ENCODE peak calls at places on chromosomes 7 and 10, in seven cellular contexts. One of them, this sample, is unnamed.

GRCh38 chr7:106205621-106206222 is 79.1 kb downstream of the NAMPT start:
- DNase-seq in astrocyte of the hippocampus: no peak
- DNase-seq in SK-N-DZ: no peak
- DNase-seq in GM13977: peak; percentile 47
- DNase-seq in aorta: no peak
- DNase-seq in NCI-H460: no peak
- DNase-seq in endothelial cell: no peak
- DNase-seq in this sample: no peak

GRCh38 chr10:905503-905902 is 26.0 kb downstream of the LARP4B start:
- DNase-seq in endothelial cell: no peak
- DNase-seq in SK-N-DZ: no peak
- DNase-seq in GM13977: no peak
- DNase-seq in NCI-H460: peak; percentile 1
- DNase-seq in aorta: no peak
- DNase-seq in astrocyte of the hippocampus: no peak
- DNase-seq in this sample: no peak

GRCh38 chr10:118870467-118871243 is 115.9 kb upstream of the CACUL1 start:
- DNase-seq in NCI-H460: peak; percentile 67
- DNase-seq in SK-N-DZ: no peak
- DNase-seq in aorta: no peak
- DNase-seq in GM13977: no peak
- DNase-seq in astrocyte of the hippocampus: peak; percentile 83
- DNase-seq in endothelial cell: peak; percentile 30
- DNase-seq in this sample: peak; percentile 92

GRCh38 chr7:64849250-64849923 is 53.7 kb upstream of the ZNF273 start:
- DNase-seq in aorta: no peak
- DNase-seq in astrocyte of the hippocampus: no peak
- DNase-seq in endothelial cell: no peak
- DNase-seq in NCI-H460: no peak
- DNase-seq in SK-N-DZ: peak; percentile 10
- DNase-seq in GM13977: no peak
- DNase-seq in this sample: peak; percentile 5

GRCh38 chr7:102424129-102424551 is 9.2 kb upstream of the ORAI2 start:
- DNase-seq in GM13977: no peak
- DNase-seq in SK-N-DZ: no peak
- DNase-seq in astrocyte of the hippocampus: no peak
- DNase-seq in NCI-H460: no peak
- DNase-seq in endothelial cell: no peak
- DNase-seq in aorta: no peak
- DNase-seq in this sample: peak; percentile 84

GRCh38 chr10:13916384-13916947 is 329.7 kb downstream of the PRPF18 start:
- DNase-seq in GM13977: peak; percentile 23
- DNase-seq in SK-N-DZ: no peak
- DNase-seq in NCI-H460: no peak
- DNase-seq in aorta: no peak
- DNase-seq in endothelial cell: no peak
- DNase-seq in astrocyte of the hippocampus: no peak
- DNase-seq in this sample: no peak

GRCh38 chr10:110081914-110082313 is 74.1 kb downstream of the ADD3 start:
- DNase-seq in NCI-H460: no peak
- DNase-seq in endothelial cell: peak; percentile 57
- DNase-seq in SK-N-DZ: no peak
- DNase-seq in astrocyte of the hippocampus: peak; percentile 21
- DNase-seq in aorta: no peak
- DNase-seq in GM13977: no peak
- DNase-seq in this sample: peak; percentile 17

GRCh38 chr10:120732643-120733313 is 118.4 kb upstream of the WDR11 start:
- DNase-seq in SK-N-DZ: no peak
- DNase-seq in GM13977: no peak
- DNase-seq in NCI-H460: no peak
- DNase-seq in aorta: no peak
- DNase-seq in endothelial cell: no peak
- DNase-seq in astrocyte of the hippocampus: peak; percentile 14
- DNase-seq in this sample: peak; percentile 61

GRCh38 chr10:49504528-49504927 is 34.4 kb downstream of the ERCC6 start:
- DNase-seq in endothelial cell: no peak
- DNase-seq in GM13977: no peak
- DNase-seq in NCI-H460: no peak
- DNase-seq in aorta: no peak
- DNase-seq in astrocyte of the hippocampus: no peak
- DNase-seq in SK-N-DZ: no peak
- DNase-seq in this sample: no peak

GRCh38 chr10:93437946-93438795 is 44.0 kb downstream of the MYOF start:
- DNase-seq in GM13977: no peak
- DNase-seq in aorta: no peak
- DNase-seq in SK-N-DZ: no peak
- DNase-seq in endothelial cell: peak; percentile 18
- DNase-seq in astrocyte of the hippocampus: peak; percentile 68
- DNase-seq in NCI-H460: no peak
- DNase-seq in this sample: peak; percentile 69

GRCh38 chr7:121505021-121505420 is 108.9 kb upstream of the FAM3C start:
- DNase-seq in aorta: no peak
- DNase-seq in endothelial cell: no peak
- DNase-seq in astrocyte of the hippocampus: peak; percentile 48
- DNase-seq in GM13977: no peak
- DNase-seq in NCI-H460: no peak
- DNase-seq in SK-N-DZ: no peak
- DNase-seq in this sample: no peak

GRCh38 chr7:137731436-137731835 is 115.3 kb downstream of the DGKI start:
- DNase-seq in astrocyte of the hippocampus: no peak
- DNase-seq in GM13977: no peak
- DNase-seq in aorta: no peak
- DNase-seq in NCI-H460: no peak
- DNase-seq in endothelial cell: no peak
- DNase-seq in SK-N-DZ: no peak
- DNase-seq in this sample: no peak

GRCh38 chr10:29470355-29470705 is 164.4 kb downstream of the SVIL start:
- DNase-seq in GM13977: no peak
- DNase-seq in endothelial cell: peak; percentile 67
- DNase-seq in NCI-H460: no peak
- DNase-seq in SK-N-DZ: no peak
- DNase-seq in astrocyte of the hippocampus: no peak
- DNase-seq in aorta: no peak
- DNase-seq in this sample: peak; percentile 46

GRCh38 chr7:107315821-107316220 is 147.0 kb downstream of the HBP1 start:
- DNase-seq in GM13977: no peak
- DNase-seq in SK-N-DZ: no peak
- DNase-seq in NCI-H460: no peak
- DNase-seq in astrocyte of the hippocampus: no peak
- DNase-seq in endothelial cell: no peak
- DNase-seq in aorta: no peak
- DNase-seq in this sample: no peak

GRCh38 chr7:143979359-143979758 is 20.8 kb upstream of the OR6B1 start:
- DNase-seq in astrocyte of the hippocampus: peak; percentile 37
- DNase-seq in GM13977: no peak
- DNase-seq in endothelial cell: no peak
- DNase-seq in NCI-H460: peak; percentile 52
- DNase-seq in SK-N-DZ: no peak
- DNase-seq in aorta: no peak
- DNase-seq in this sample: no peak

GRCh38 chr10:75272896-75273295 is 37.1 kb upstream of the COMTD1 start:
- DNase-seq in GM13977: no peak
- DNase-seq in astrocyte of the hippocampus: no peak
- DNase-seq in NCI-H460: no peak
- DNase-seq in aorta: no peak
- DNase-seq in endothelial cell: no peak
- DNase-seq in SK-N-DZ: no peak
- DNase-seq in this sample: peak; percentile 53

GRCh38 chr7:148397985-148398384 is 192.6 kb upstream of the C7orf33 start:
- DNase-seq in astrocyte of the hippocampus: no peak
- DNase-seq in aorta: no peak
- DNase-seq in GM13977: no peak
- DNase-seq in SK-N-DZ: no peak
- DNase-seq in NCI-H460: no peak
- DNase-seq in endothelial cell: no peak
- DNase-seq in this sample: no peak

GRCh38 chr10:51638737-51639136 is 60.7 kb downstream of the CSTF2T start:
- DNase-seq in GM13977: no peak
- DNase-seq in NCI-H460: no peak
- DNase-seq in aorta: no peak
- DNase-seq in SK-N-DZ: no peak
- DNase-seq in endothelial cell: no peak
- DNase-seq in astrocyte of the hippocampus: no peak
- DNase-seq in this sample: no peak

GRCh38 chr7:131774419-131775220 is 218.2 kb upstream of the PODXL start:
- DNase-seq in astrocyte of the hippocampus: peak; percentile 1
- DNase-seq in endothelial cell: no peak
- DNase-seq in SK-N-DZ: no peak
- DNase-seq in GM13977: no peak
- DNase-seq in NCI-H460: no peak
- DNase-seq in aorta: no peak
- DNase-seq in this sample: no peak

GRCh38 chr7:143096146-143096545 is 35.7 kb upstream of the PIP start:
- DNase-seq in GM13977: no peak
- DNase-seq in NCI-H460: no peak
- DNase-seq in aorta: no peak
- DNase-seq in SK-N-DZ: no peak
- DNase-seq in endothelial cell: no peak
- DNase-seq in astrocyte of the hippocampus: no peak
- DNase-seq in this sample: no peak

GRCh38 chr10:48493083-48493871 is 111.6 kb downstream of the ARHGAP22 start:
- DNase-seq in GM13977: no peak
- DNase-seq in NCI-H460: no peak
- DNase-seq in endothelial cell: no peak
- DNase-seq in aorta: no peak
- DNase-seq in SK-N-DZ: no peak
- DNase-seq in astrocyte of the hippocampus: peak; percentile 49
- DNase-seq in this sample: no peak

GRCh38 chr7:129951076-129952011 is 1.4 kb downstream of the UBE2H start:
- DNase-seq in NCI-H460: no peak
- DNase-seq in astrocyte of the hippocampus: peak; percentile 51
- DNase-seq in endothelial cell: peak; percentile 30
- DNase-seq in SK-N-DZ: peak; percentile 19
- DNase-seq in aorta: peak; percentile 33
- DNase-seq in GM13977: no peak
- DNase-seq in this sample: peak; percentile 79

GRCh38 chr7:150934045-150934766 is 43.9 kb downstream of the KCNH2 start:
- DNase-seq in aorta: no peak
- DNase-seq in endothelial cell: no peak
- DNase-seq in NCI-H460: no peak
- DNase-seq in SK-N-DZ: no peak
- DNase-seq in astrocyte of the hippocampus: no peak
- DNase-seq in GM13977: no peak
- DNase-seq in this sample: no peak

GRCh38 chr10:32199724-32200394 is 143.6 kb upstream of the KIF5B start:
- DNase-seq in GM13977: no peak
- DNase-seq in endothelial cell: no peak
- DNase-seq in NCI-H460: no peak
- DNase-seq in SK-N-DZ: no peak
- DNase-seq in astrocyte of the hippocampus: no peak
- DNase-seq in aorta: no peak
- DNase-seq in this sample: no peak

GRCh38 chr7:102073931-102074880 is 212.5 kb upstream of the SH2B2 start:
- DNase-seq in SK-N-DZ: no peak
- DNase-seq in endothelial cell: no peak
- DNase-seq in NCI-H460: no peak
- DNase-seq in aorta: no peak
- DNase-seq in astrocyte of the hippocampus: peak; percentile 71
- DNase-seq in GM13977: no peak
- DNase-seq in this sample: no peak

GRCh38 chr7:87933953-87934698 is at the start of gene ADAM22:
- DNase-seq in GM13977: peak; percentile 94
- DNase-seq in endothelial cell: peak; percentile 90
- DNase-seq in SK-N-DZ: peak; percentile 97
- DNase-seq in aorta: peak; percentile 93
- DNase-seq in astrocyte of the hippocampus: peak; percentile 96
- DNase-seq in NCI-H460: peak; percentile 84
- DNase-seq in this sample: peak; percentile 98

GRCh38 chr7:34320926-34321609 is 336.9 kb upstream of the NPSR1 start:
- DNase-seq in NCI-H460: peak; percentile 72
- DNase-seq in aorta: peak; percentile 73
- DNase-seq in astrocyte of the hippocampus: peak; percentile 88
- DNase-seq in endothelial cell: peak; percentile 60
- DNase-seq in GM13977: peak; percentile 74
- DNase-seq in SK-N-DZ: peak; percentile 53
- DNase-seq in this sample: peak; percentile 88

GRCh38 chr10:11036424-11037011 is 18.8 kb downstream of the CELF2 start:
- DNase-seq in endothelial cell: peak; percentile 52
- DNase-seq in astrocyte of the hippocampus: peak; percentile 74
- DNase-seq in GM13977: no peak
- DNase-seq in SK-N-DZ: peak; percentile 35
- DNase-seq in aorta: no peak
- DNase-seq in NCI-H460: peak; percentile 19
- DNase-seq in this sample: peak; percentile 69

GRCh38 chr10:57925045-57925444 is 342.6 kb downstream of the IPMK start:
- DNase-seq in SK-N-DZ: no peak
- DNase-seq in NCI-H460: no peak
- DNase-seq in astrocyte of the hippocampus: peak; percentile 25
- DNase-seq in endothelial cell: no peak
- DNase-seq in aorta: no peak
- DNase-seq in GM13977: no peak
- DNase-seq in this sample: no peak

GRCh38 chr10:18159596-18159995 is 19.4 kb downstream of the CACNB2 start:
- DNase-seq in endothelial cell: no peak
- DNase-seq in SK-N-DZ: no peak
- DNase-seq in GM13977: no peak
- DNase-seq in aorta: no peak
- DNase-seq in NCI-H460: no peak
- DNase-seq in astrocyte of the hippocampus: no peak
- DNase-seq in this sample: peak; percentile 19

GRCh38 chr10:59865101-59865500 is 41.3 kb downstream of the CCDC6 start:
- DNase-seq in GM13977: peak; percentile 29
- DNase-seq in SK-N-DZ: no peak
- DNase-seq in NCI-H460: peak; percentile 7
- DNase-seq in aorta: no peak
- DNase-seq in astrocyte of the hippocampus: peak; percentile 43
- DNase-seq in endothelial cell: no peak
- DNase-seq in this sample: peak; percentile 56

GRCh38 chr10:125160856-125161569 is 650 bp upstream of the CTBP2 start:
- DNase-seq in NCI-H460: peak; percentile 75
- DNase-seq in endothelial cell: peak; percentile 88
- DNase-seq in astrocyte of the hippocampus: peak; percentile 93
- DNase-seq in GM13977: peak; percentile 84
- DNase-seq in SK-N-DZ: peak; percentile 93
- DNase-seq in aorta: peak; percentile 91
- DNase-seq in this sample: peak; percentile 96

GRCh38 chr7:30019387-30019786 is 7.1 kb downstream of the FKBP14 start:
- DNase-seq in NCI-H460: no peak
- DNase-seq in GM13977: no peak
- DNase-seq in astrocyte of the hippocampus: no peak
- DNase-seq in endothelial cell: no peak
- DNase-seq in aorta: no peak
- DNase-seq in SK-N-DZ: no peak
- DNase-seq in this sample: no peak

GRCh38 chr10:33154590-33154989 is 179.9 kb downstream of the NRP1 start:
- DNase-seq in NCI-H460: no peak
- DNase-seq in endothelial cell: no peak
- DNase-seq in aorta: no peak
- DNase-seq in GM13977: no peak
- DNase-seq in SK-N-DZ: no peak
- DNase-seq in astrocyte of the hippocampus: no peak
- DNase-seq in this sample: no peak

GRCh38 chr7:131911112-131911511 is 354.7 kb upstream of the PODXL start:
- DNase-seq in NCI-H460: no peak
- DNase-seq in GM13977: no peak
- DNase-seq in SK-N-DZ: no peak
- DNase-seq in aorta: no peak
- DNase-seq in endothelial cell: no peak
- DNase-seq in astrocyte of the hippocampus: no peak
- DNase-seq in this sample: no peak

GRCh38 chr7:17158261-17158660 is 140.2 kb upstream of the AHR start:
- DNase-seq in NCI-H460: no peak
- DNase-seq in GM13977: no peak
- DNase-seq in SK-N-DZ: no peak
- DNase-seq in endothelial cell: no peak
- DNase-seq in aorta: no peak
- DNase-seq in astrocyte of the hippocampus: no peak
- DNase-seq in this sample: no peak